ENCODE peak calls at places on chromosomes 3 and 15, in seven cellular contexts. One of them, this sample, is unnamed. For H3K9me2, the result is how much of the 10 kb centered on the place peaks cover.

GRCh38 chr15:88529021-88529630 is 17.4 kb downstream of the DET1 start:
- DNase-seq in hepatocyte: no peak
- DNase-seq in HCT116: no peak
- DNase-seq in PC-3: no peak
- DNase-seq in MM.1S: no peak
- DNase-seq in GM23338: no peak
- DNase-seq in GM23248: peak
- DNase-seq in this sample: no peak

GRCh38 chr3:174949523-174949922 is 90.4 kb downstream of the NAALADL2 start:
- DNase-seq in hepatocyte: no peak
- DNase-seq in HCT116: no peak
- DNase-seq in PC-3: peak
- DNase-seq in MM.1S: no peak
- DNase-seq in GM23338: no peak
- DNase-seq in GM23248: peak
- DNase-seq in this sample: peak

GRCh38 chr15:54347082-54347827 is 369.0 kb downstream of the UNC13C start:
- DNase-seq in hepatocyte: no peak
- DNase-seq in HCT116: no peak
- DNase-seq in PC-3: no peak
- DNase-seq in MM.1S: no peak
- DNase-seq in GM23338: no peak
- DNase-seq in GM23248: no peak
- DNase-seq in this sample: no peak

GRCh38 chr15:56052389-56053045 is 59.1 kb upstream of the NEDD4 start:
- DNase-seq in hepatocyte: peak
- DNase-seq in HCT116: peak
- DNase-seq in PC-3: peak
- DNase-seq in MM.1S: peak
- DNase-seq in GM23338: peak
- DNase-seq in GM23248: peak
- DNase-seq in this sample: peak

GRCh38 chr3:15636028-15636709 is 34.6 kb downstream of the BTD start:
- DNase-seq in hepatocyte: no peak
- DNase-seq in HCT116: peak
- DNase-seq in PC-3: peak
- DNase-seq in MM.1S: no peak
- DNase-seq in GM23338: no peak
- DNase-seq in GM23248: peak
- DNase-seq in this sample: peak

GRCh38 chr3:101163554-101163953 is 156.8 kb downstream of the IMPG2 start:
- DNase-seq in hepatocyte: no peak
- DNase-seq in HCT116: no peak
- DNase-seq in PC-3: no peak
- DNase-seq in MM.1S: no peak
- DNase-seq in GM23338: no peak
- DNase-seq in GM23248: no peak
- DNase-seq in this sample: no peak

GRCh38 chr3:23806322-23807160 is 786 bp downstream of the UBE2E1 start:
- DNase-seq in hepatocyte: peak
- DNase-seq in HCT116: no peak
- DNase-seq in PC-3: no peak
- DNase-seq in MM.1S: no peak
- DNase-seq in GM23338: peak
- DNase-seq in GM23248: peak
- DNase-seq in this sample: no peak

GRCh38 chr3:195548046-195548445 is 4.9 kb upstream of the PPP1R2 start:
- DNase-seq in hepatocyte: no peak
- DNase-seq in HCT116: no peak
- DNase-seq in PC-3: no peak
- DNase-seq in MM.1S: no peak
- DNase-seq in GM23338: no peak
- DNase-seq in GM23248: no peak
- DNase-seq in this sample: peak

GRCh38 chr3:195834675-195835583 is 23.2 kb upstream of the MUC4 start:
- DNase-seq in hepatocyte: no peak
- DNase-seq in HCT116: no peak
- DNase-seq in PC-3: no peak
- DNase-seq in MM.1S: no peak
- DNase-seq in GM23338: no peak
- DNase-seq in GM23248: no peak
- DNase-seq in this sample: no peak

GRCh38 chr3:56357266-56357665 is 111.0 kb downstream of the ERC2 start:
- DNase-seq in hepatocyte: peak
- DNase-seq in HCT116: no peak
- DNase-seq in PC-3: no peak
- DNase-seq in MM.1S: no peak
- DNase-seq in GM23338: peak
- DNase-seq in GM23248: no peak
- DNase-seq in this sample: no peak

GRCh38 chr3:111976254-111976653 is 2.6 kb upstream of the ABHD10 start:
- DNase-seq in hepatocyte: no peak
- DNase-seq in HCT116: no peak
- DNase-seq in PC-3: no peak
- DNase-seq in MM.1S: no peak
- DNase-seq in GM23338: no peak
- DNase-seq in GM23248: no peak
- DNase-seq in this sample: no peak

GRCh38 chr3:156606729-156607128 is 51.8 kb upstream of the SSR3 start:
- DNase-seq in hepatocyte: no peak
- DNase-seq in HCT116: no peak
- DNase-seq in PC-3: no peak
- DNase-seq in MM.1S: no peak
- DNase-seq in GM23338: no peak
- DNase-seq in GM23248: peak
- DNase-seq in this sample: no peak

GRCh38 chr15:27324871-27325270 is 353.9 kb downstream of the GABRG3 start:
- DNase-seq in hepatocyte: no peak
- DNase-seq in HCT116: no peak
- DNase-seq in PC-3: no peak
- DNase-seq in MM.1S: no peak
- DNase-seq in GM23338: no peak
- DNase-seq in GM23248: no peak
- DNase-seq in this sample: no peak

GRCh38 chr3:15043772-15044171 is 21.3 kb downstream of the MRPS25 start:
- DNase-seq in hepatocyte: no peak
- DNase-seq in HCT116: no peak
- DNase-seq in PC-3: no peak
- DNase-seq in MM.1S: no peak
- DNase-seq in GM23338: no peak
- DNase-seq in GM23248: no peak
- DNase-seq in this sample: no peak

GRCh38 chr3:82087958-82088357 is 326.5 kb upstream of the GBE1 start:
- DNase-seq in hepatocyte: peak
- DNase-seq in HCT116: no peak
- DNase-seq in PC-3: peak
- DNase-seq in MM.1S: no peak
- DNase-seq in GM23338: no peak
- DNase-seq in GM23248: peak
- DNase-seq in this sample: peak

GRCh38 chr3:73143821-73144237 is 82.4 kb downstream of the EBLN2 start:
- DNase-seq in hepatocyte: no peak
- DNase-seq in HCT116: no peak
- DNase-seq in PC-3: no peak
- DNase-seq in MM.1S: no peak
- DNase-seq in GM23338: no peak
- DNase-seq in GM23248: peak
- DNase-seq in this sample: no peak

GRCh38 chr3:118536764-118537163 is 497.9 kb downstream of the IGSF11 start:
- DNase-seq in hepatocyte: no peak
- DNase-seq in HCT116: peak
- DNase-seq in PC-3: peak
- DNase-seq in MM.1S: no peak
- DNase-seq in GM23338: no peak
- DNase-seq in GM23248: no peak
- DNase-seq in this sample: no peak

GRCh38 chr3:42960282-42960681 is 18.8 kb upstream of the GASK1A start:
- DNase-seq in hepatocyte: peak
- DNase-seq in HCT116: no peak
- DNase-seq in PC-3: peak
- DNase-seq in MM.1S: no peak
- DNase-seq in GM23338: peak
- DNase-seq in GM23248: peak
- DNase-seq in this sample: no peak

GRCh38 chr3:19937459-19938362 is 3.7 kb upstream of the EFHB start:
- DNase-seq in hepatocyte: peak
- DNase-seq in HCT116: no peak
- DNase-seq in PC-3: peak
- DNase-seq in MM.1S: no peak
- DNase-seq in GM23338: peak
- DNase-seq in GM23248: no peak
- DNase-seq in this sample: no peak

GRCh38 chr3:180600473-180600872 is 1.5 kb upstream of the TTC14 start:
- DNase-seq in hepatocyte: no peak
- DNase-seq in HCT116: no peak
- DNase-seq in PC-3: no peak
- DNase-seq in MM.1S: no peak
- DNase-seq in GM23338: no peak
- DNase-seq in GM23248: no peak
- DNase-seq in this sample: no peak

GRCh38 chr3:180601688-180602666 is at the start of gene TTC14:
- DNase-seq in hepatocyte: peak
- DNase-seq in HCT116: peak
- DNase-seq in PC-3: peak
- DNase-seq in MM.1S: peak
- DNase-seq in GM23338: peak
- DNase-seq in GM23248: peak
- DNase-seq in this sample: peak
- TF ChIP-seq EZH2 in hepatocyte: no peak
- TF ChIP-seq EZH2 in HCT116: no peak
- TF ChIP-seq EZH2 in PC-3: no peak
- TF ChIP-seq EZH2 in MM.1S: no peak
- TF ChIP-seq EZH2 in GM23338: no peak
- TF ChIP-seq EZH2 in GM23248: no peak
- TF ChIP-seq EZH2 in this sample: no peak

GRCh38 chr15:100866386-100867330 is 13.0 kb upstream of the ALDH1A3 start:
- DNase-seq in hepatocyte: no peak
- DNase-seq in HCT116: no peak
- DNase-seq in PC-3: no peak
- DNase-seq in MM.1S: no peak
- DNase-seq in GM23338: no peak
- DNase-seq in GM23248: no peak
- DNase-seq in this sample: no peak

GRCh38 chr15:100860829-100861510 is 18.7 kb upstream of the ALDH1A3 start:
- DNase-seq in hepatocyte: no peak
- DNase-seq in HCT116: no peak
- DNase-seq in PC-3: no peak
- DNase-seq in MM.1S: no peak
- DNase-seq in GM23338: no peak
- DNase-seq in GM23248: no peak
- DNase-seq in this sample: no peak

GRCh38 chr15:100862162-100862561 is 17.5 kb upstream of the ALDH1A3 start:
- DNase-seq in hepatocyte: no peak
- DNase-seq in HCT116: no peak
- DNase-seq in PC-3: no peak
- DNase-seq in MM.1S: no peak
- DNase-seq in GM23338: no peak
- DNase-seq in GM23248: no peak
- DNase-seq in this sample: no peak

GRCh38 chr15:100861511-100861991 is 18.1 kb upstream of the ALDH1A3 start:
- DNase-seq in hepatocyte: no peak
- DNase-seq in HCT116: no peak
- DNase-seq in PC-3: no peak
- DNase-seq in MM.1S: peak
- DNase-seq in GM23338: no peak
- DNase-seq in GM23248: no peak
- DNase-seq in this sample: no peak

GRCh38 chr15:100863406-100864198 is 16.0 kb upstream of the ALDH1A3 start:
- DNase-seq in hepatocyte: no peak
- DNase-seq in HCT116: no peak
- DNase-seq in PC-3: no peak
- DNase-seq in MM.1S: peak
- DNase-seq in GM23338: no peak
- DNase-seq in GM23248: peak
- DNase-seq in this sample: no peak
- H3K4me3 ChIP-seq in hepatocyte: no peak
- H3K4me3 ChIP-seq in HCT116: no peak
- H3K4me3 ChIP-seq in PC-3: no peak
- H3K4me3 ChIP-seq in MM.1S: no peak
- H3K4me3 ChIP-seq in GM23338: no peak
- H3K4me3 ChIP-seq in GM23248: no peak
- H3K4me3 ChIP-seq in this sample: no peak

GRCh38 chr15:82655606-82656005 is 8.4 kb upstream of the CPEB1 start:
- DNase-seq in hepatocyte: no peak
- DNase-seq in HCT116: no peak
- DNase-seq in PC-3: no peak
- DNase-seq in MM.1S: no peak
- DNase-seq in GM23338: no peak
- DNase-seq in GM23248: no peak
- DNase-seq in this sample: no peak
- H3K9me2 ChIP-seq in hepatocyte: under half
- H3K9me2 ChIP-seq in HCT116: under half
- H3K9me2 ChIP-seq in PC-3: under half
- H3K9me2 ChIP-seq in MM.1S: under half
- H3K9me2 ChIP-seq in GM23338: under half
- H3K9me2 ChIP-seq in GM23248: under half
- H3K9me2 ChIP-seq in this sample: under half

GRCh38 chr3:181721369-181721768 is 9.6 kb downstream of the SOX2 start:
- DNase-seq in hepatocyte: no peak
- DNase-seq in HCT116: no peak
- DNase-seq in PC-3: no peak
- DNase-seq in MM.1S: no peak
- DNase-seq in GM23338: no peak
- DNase-seq in GM23248: no peak
- DNase-seq in this sample: no peak
- TF ChIP-seq EZH2 in hepatocyte: no peak
- TF ChIP-seq EZH2 in HCT116: no peak
- TF ChIP-seq EZH2 in PC-3: no peak
- TF ChIP-seq EZH2 in MM.1S: no peak
- TF ChIP-seq EZH2 in GM23338: no peak
- TF ChIP-seq EZH2 in GM23248: no peak
- TF ChIP-seq EZH2 in this sample: no peak

DNA sequence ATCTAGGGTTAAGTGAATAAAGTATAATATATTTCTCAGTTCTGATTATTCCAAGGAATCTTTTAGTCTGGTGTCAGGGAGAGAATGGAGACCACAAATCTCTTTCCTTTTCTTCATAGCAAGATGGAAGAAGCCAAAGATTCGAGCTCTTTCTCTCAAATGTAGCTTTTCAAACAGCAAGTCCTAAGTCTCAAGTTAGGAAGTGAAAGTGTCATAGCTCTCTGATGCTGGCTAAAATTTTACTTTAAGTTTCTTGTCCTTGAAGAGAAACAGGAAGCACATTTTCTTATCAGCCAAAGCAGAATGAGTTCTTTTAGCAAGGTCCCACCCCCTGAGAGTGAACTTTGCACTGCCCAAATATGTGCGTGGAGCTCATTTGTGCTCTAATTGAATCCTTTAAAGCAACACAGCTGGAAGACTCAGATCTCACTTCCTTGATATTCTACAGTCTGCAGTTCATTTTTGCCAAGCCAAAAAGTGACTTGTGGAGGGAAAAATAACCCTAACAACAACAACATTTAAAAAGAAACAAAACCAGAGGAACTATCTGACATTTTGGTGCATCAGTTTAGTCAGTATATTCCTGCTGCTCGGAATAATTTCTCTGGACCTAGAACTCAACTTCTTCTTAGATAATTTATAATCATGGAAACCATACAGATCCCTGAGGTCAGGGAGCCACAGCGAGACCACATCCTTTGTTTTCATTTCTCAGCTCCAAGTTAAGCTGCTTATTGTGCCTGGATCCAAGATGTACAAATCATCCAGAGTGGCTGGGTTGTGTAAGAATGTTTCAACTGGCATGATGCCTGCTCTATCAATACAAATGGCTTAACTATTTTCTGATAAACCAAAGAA is 238.7 kb upstream of the P2RY1 start:
- DNase-seq in hepatocyte: peak
- DNase-seq in HCT116: no peak
- DNase-seq in PC-3: no peak
- DNase-seq in MM.1S: peak
- DNase-seq in GM23338: no peak
- DNase-seq in GM23248: peak
- DNase-seq in this sample: no peak
- H3K4me3 ChIP-seq in hepatocyte: no peak
- H3K4me3 ChIP-seq in HCT116: no peak
- H3K4me3 ChIP-seq in PC-3: no peak
- H3K4me3 ChIP-seq in MM.1S: peak
- H3K4me3 ChIP-seq in GM23338: no peak
- H3K4me3 ChIP-seq in GM23248: peak
- H3K4me3 ChIP-seq in this sample: no peak